ENCODE peak calls at places on chromosomes 7 and 10, in seven cellular contexts. Y is tibial nerve, H is stomach, W is H54, B is lower leg skin, G is transverse colon, Z is esophagus squamous epithelium. X is an unnamed sample.

GRCh38 chr7:96327429-96327828 is 5.5 kb upstream of the SLC25A13 start:
- DNase-seq in Y (no peak), Z (no peak), W (no peak), B (no peak), H (peak; percentile 92), G (peak; percentile 87), X (no peak)

GRCh38 chr7:151918444-151918843 is 37.8 kb upstream of the GALNTL5 start:
- DNase-seq in W (no peak), B (no peak), Z (no peak), H (no peak), G (no peak), Y (no peak), X (no peak)

GRCh38 chr10:86285136-86285790 is 81.3 kb downstream of the GRID1 start:
- DNase-seq in H (peak; percentile 20), G (no peak), W (no peak), Y (no peak), Z (no peak), B (peak; percentile 79), X (no peak)

GRCh38 chr7:234712-235553 is 42.6 kb downstream of the FAM20C start:
- DNase-seq in Y (no peak), Z (no peak), H (peak; percentile 76), W (no peak), B (peak; percentile 95), G (peak; percentile 37), X (no peak)

GRCh38 chr7:105975770-105976428 is 12.8 kb downstream of the CDHR3 start:
- DNase-seq in B (peak; percentile 29), H (no peak), Y (no peak), Z (no peak), W (no peak), G (no peak), X (no peak)

GRCh38 chr10:18438356-18439126 is 212.8 kb downstream of the NSUN6 start:
- DNase-seq in Y (no peak), Z (no peak), W (no peak), G (no peak), B (no peak), H (no peak), X (no peak)

GRCh38 chr10:3995302-3996210 is 210.5 kb upstream of the KLF6 start:
- DNase-seq in Y (no peak), B (no peak), G (no peak), Z (no peak), W (no peak), H (no peak), X (no peak)

GRCh38 chr10:24310104-24310503 is 101.2 kb downstream of the KIAA1217 start:
- DNase-seq in Z (no peak), Y (no peak), B (no peak), G (no peak), H (no peak), W (no peak), X (no peak)

GRCh38 chr10:93916257-93917063 is 22.7 kb downstream of the SLC35G1 start:
- DNase-seq in B (no peak), W (no peak), Z (no peak), H (no peak), Y (no peak), G (no peak), X (no peak)

GRCh38 chr10:29608476-29609301 is 26.1 kb downstream of the SVIL start:
- DNase-seq in Z (no peak), H (peak; percentile 8), Y (no peak), B (peak; percentile 81), G (no peak), W (no peak), X (no peak)

GRCh38 chr10:43980715-43981114 is 332.0 kb upstream of the ZNF32 start:
- DNase-seq in Y (no peak), G (no peak), W (no peak), B (no peak), Z (no peak), H (no peak), X (no peak)

GRCh38 chr10:45403151-45403550 is 29.1 kb downstream of the ALOX5 start:
- DNase-seq in W (no peak), G (no peak), B (no peak), Z (no peak), Y (no peak), H (no peak), X (no peak)

GRCh38 chr10:28722065-28722803 is 44.9 kb downstream of the BAMBI start:
- DNase-seq in Z (no peak), B (no peak), G (peak; percentile 8), Y (peak; percentile 20), W (no peak), H (no peak), X (no peak)

GRCh38 chr10:130994191-130994590 is 317.3 kb downstream of the TCERG1L start:
- DNase-seq in B (peak; percentile 82), W (no peak), G (no peak), H (no peak), Z (no peak), Y (no peak), X (no peak)

GRCh38 chr10:86687750-86688149 is 19.4 kb downstream of the LDB3 start:
- DNase-seq in W (no peak), Z (no peak), G (no peak), Y (no peak), B (no peak), H (no peak), X (no peak)

GRCh38 chr10:113227045-113227444 is 277.0 kb downstream of the TCF7L2 start:
- DNase-seq in Y (no peak), H (no peak), G (no peak), W (no peak), B (peak; percentile 64), Z (no peak), X (no peak)

GRCh38 chr7:4713183-4713784 is 31.2 kb downstream of the FOXK1 start:
- DNase-seq in B (no peak), W (no peak), Z (no peak), Y (no peak), H (no peak), G (peak; percentile 32), X (no peak)

GRCh38 chr7:105811189-105811847 is 65.1 kb downstream of the ATXN7L1 start:
- DNase-seq in Z (no peak), G (no peak), W (no peak), H (no peak), Y (no peak), B (no peak), X (no peak)

GRCh38 chr7:96219382-96220130 is 102.3 kb downstream of the SLC25A13 start:
- DNase-seq in W (peak; percentile 12), G (no peak), Z (no peak), Y (no peak), H (no peak), B (no peak), X (no peak)

GRCh38 chr7:24854866-24855265 is 97.6 kb upstream of the GSDME start:
- DNase-seq in H (no peak), W (no peak), Y (no peak), G (no peak), B (no peak), Z (no peak), X (no peak)

GRCh38 chr10:29810816-29811215 is 176.0 kb upstream of the SVIL start:
- DNase-seq in G (no peak), Y (no peak), B (no peak), W (no peak), Z (no peak), H (no peak), X (no peak)

GRCh38 chr10:60299390-60299778 is 90.3 kb downstream of the ANK3 start:
- DNase-seq in W (no peak), Y (no peak), H (no peak), Z (no peak), B (no peak), G (no peak), X (no peak)

GRCh38 chr7:105269397-105269796 is 119.3 kb downstream of the SRPK2 start:
- DNase-seq in G (no peak), H (no peak), Y (no peak), Z (no peak), B (no peak), W (no peak), X (no peak)

GRCh38 chr7:135597926-135598305 is 40.2 kb downstream of the NUP205 start:
- DNase-seq in Y (no peak), H (no peak), G (no peak), Z (no peak), W (no peak), B (no peak), X (no peak)

GRCh38 chr7:40303996-40304395 is 169.2 kb downstream of the SUGCT start:
- DNase-seq in B (no peak), W (no peak), Y (no peak), Z (no peak), H (no peak), G (no peak), X (no peak)

GRCh38 chr7:101121996-101122932 is 4.6 kb upstream of the SERPINE1 start:
- DNase-seq in Y (peak; percentile 46), G (peak; percentile 65), W (peak; percentile 76), H (peak; percentile 40), B (peak; percentile 92), Z (no peak), X (no peak)
- TF ChIP-seq POLR2A in Y (no peak), G (peak; percentile 35), W (no peak), H (no peak), B (no peak), Z (no peak), X (peak; percentile 41)

GRCh38 chr7:101140746-101141382 is 13.4 kb upstream of the AP1S1 start:
- DNase-seq in H (no peak), G (no peak), Z (no peak), Y (no peak), B (no peak), W (no peak), X (no peak)

GRCh38 chr7:101137651-101138148 is 10.8 kb downstream of the SERPINE1 start:
- DNase-seq in W (no peak), Y (no peak), Z (no peak), H (no peak), B (no peak), G (no peak), X (no peak)

GRCh38 chr7:101134399-101134980 is 7.6 kb downstream of the SERPINE1 start:
- DNase-seq in G (no peak), Y (no peak), B (no peak), W (no peak), Z (no peak), H (no peak), X (no peak)

GRCh38 chr7:101140339-101140699 is 13.4 kb downstream of the SERPINE1 start:
- DNase-seq in H (no peak), Z (no peak), G (no peak), B (no peak), W (no peak), Y (no peak), X (no peak)

GRCh38 chr7:101138149-101138870 is 11.4 kb downstream of the SERPINE1 start:
- DNase-seq in W (peak; percentile 45), B (peak; percentile 95), Y (peak; percentile 66), Z (peak; percentile 20), G (peak; percentile 80), H (peak; percentile 79), X (peak; percentile 56)
- TF ChIP-seq POLR2A in W (no peak), B (no peak), Y (no peak), Z (no peak), G (no peak), H (no peak), X (peak; percentile 40)

DNA sequence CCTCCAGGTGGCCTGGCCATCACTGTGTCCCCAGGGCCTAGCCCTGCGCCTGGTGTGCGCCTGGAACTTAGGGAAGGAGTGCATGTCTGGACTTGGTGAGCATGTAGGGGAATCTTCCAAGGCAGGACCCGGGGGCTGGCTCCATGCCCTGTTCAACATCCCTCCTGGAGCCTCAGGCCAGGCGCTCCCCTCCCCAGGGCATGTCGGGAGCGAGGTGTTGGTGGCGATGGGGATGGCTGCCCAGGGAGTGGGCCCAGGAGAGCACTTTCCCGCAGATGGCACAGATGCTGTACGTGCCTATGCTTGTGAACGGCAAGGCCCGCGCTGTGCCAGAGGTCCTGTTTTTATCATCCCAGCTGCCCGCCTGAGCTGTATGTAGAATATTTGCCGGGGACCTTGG is 55.0 kb downstream of the CDH23 start:
- DNase-seq in B (no peak), G (no peak), Y (no peak), Z (no peak), H (no peak), W (no peak), X (no peak)
- TF ChIP-seq POLR2A in B (no peak), G (no peak), Y (no peak), Z (no peak), H (no peak), W (no peak), X (no peak)

GRCh38 chr7:131298608-131298992 is 29.1 kb upstream of the MKLN1 start:
- DNase-seq in W (no peak), Y (no peak), B (no peak), Z (no peak), H (no peak), G (no peak), X (no peak)
- TF ChIP-seq POLR2A in W (no peak), Y (no peak), B (no peak), Z (no peak), H (no peak), G (no peak), X (no peak)